ENCODE peak calls at places on chromosomes 13 and 19, in eight cellular contexts. G is HFFc6, F is choroid plexus epithelial cell, T is HFF-Myc, H is BJ, B is glutamatergic neuron, A is cardiac muscle cell, C is mammary epithelial cell. Y is an unnamed sample.

GRCh38 chr13:113926301-113926761 is 47.5 kb downstream of the C13orf46 start:
- DNase-seq in T (no peak), B (no peak), F (peak; percentile 78), A (peak; percentile 89), C (no peak), H (peak; percentile 72), G (peak; percentile 61), Y (no peak)

GRCh38 chr13:88005188-88005587 is 334.0 kb downstream of the SLITRK5 start:
- DNase-seq in H (no peak), F (peak; percentile 13), B (no peak), A (no peak), G (no peak), C (no peak), T (no peak), Y (no peak)

GRCh38 chr13:111115051-111115840 is at the start of gene ARHGEF7:
- DNase-seq in T (no peak), B (peak; percentile 79), F (no peak), C (no peak), G (no peak), H (no peak), A (no peak), Y (peak; percentile 46)

GRCh38 chr13:40553356-40553755 is 113.1 kb downstream of the FOXO1 start:
- DNase-seq in B (no peak), C (no peak), H (no peak), F (peak; percentile 68), T (no peak), A (no peak), G (no peak), Y (no peak)

GRCh38 chr19:45931055-45931454 is 16.5 kb upstream of the NANOS2 start:
- DNase-seq in T (no peak), B (no peak), A (no peak), G (no peak), F (no peak), C (no peak), H (no peak), Y (no peak)

GRCh38 chr19:9877775-9878510 is 42.8 kb downstream of the PIN1 start:
- DNase-seq in A (peak; percentile 39), T (peak; percentile 72), C (peak; percentile 61), F (peak; percentile 53), G (peak; percentile 39), H (peak; percentile 7), B (no peak), Y (no peak)

GRCh38 chr19:50703915-50704548 is 15.6 kb downstream of the SHANK1 start:
- DNase-seq in F (no peak), H (no peak), G (no peak), T (no peak), A (peak; percentile 9), B (peak; percentile 48), C (no peak), Y (no peak)

GRCh38 chr13:33321686-33322473 is 36.3 kb upstream of the STARD13 start:
- DNase-seq in B (no peak), C (no peak), G (peak; percentile 39), T (no peak), A (peak; percentile 58), H (no peak), F (peak; percentile 53), Y (no peak)

GRCh38 chr13:19632915-19633339 is 532 bp upstream of the MPHOSPH8 start:
- DNase-seq in H (no peak), C (no peak), F (no peak), A (no peak), T (peak; percentile 2), B (no peak), G (peak; percentile 2), Y (no peak)

GRCh38 chr13:80685942-80686341 is 345.0 kb upstream of the SPRY2 start:
- DNase-seq in A (no peak), F (no peak), C (no peak), T (no peak), B (no peak), H (no peak), G (no peak), Y (no peak)

GRCh38 chr13:74158028-74158427 is 23.8 kb upstream of the KLF12 start:
- DNase-seq in C (no peak), T (no peak), B (no peak), H (no peak), F (peak; percentile 78), G (no peak), A (peak; percentile 60), Y (no peak)

GRCh38 chr19:41994521-41994971 is 516 bp upstream of the ATP1A3 start:
- DNase-seq in A (no peak), C (no peak), H (no peak), B (peak; percentile 49), F (no peak), T (no peak), G (no peak), Y (no peak)

DNA sequence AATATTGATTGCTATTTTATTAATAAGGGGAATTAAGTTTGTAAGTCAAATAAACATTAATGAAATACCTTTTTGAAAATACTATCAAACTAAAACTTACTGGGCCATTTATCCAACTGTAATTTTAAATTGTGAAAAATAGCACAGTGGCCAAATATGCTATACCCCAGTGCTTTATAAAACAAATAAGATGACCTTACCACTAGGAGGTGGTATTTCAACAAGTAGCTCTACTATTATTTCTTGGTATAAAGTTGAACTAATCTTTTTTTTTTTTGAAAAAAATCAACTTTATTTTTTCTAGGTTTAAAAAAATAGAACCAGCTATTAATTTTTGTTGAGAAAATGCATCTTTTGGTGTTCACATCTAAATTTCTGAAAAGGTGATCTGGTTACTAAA is 14.7 kb downstream of the LACC1 start:
- DNase-seq in H (no peak), F (peak; percentile 44), G (no peak), A (no peak), C (no peak), T (no peak), B (no peak), Y (no peak)
- TF ChIP-seq CTCF in H (peak; percentile 5), F (peak; percentile 42), G (peak; percentile 76), A (peak; percentile 13), C (peak; percentile 31), T (no peak), B (peak; percentile 51), Y (peak; percentile 71)

DNA sequence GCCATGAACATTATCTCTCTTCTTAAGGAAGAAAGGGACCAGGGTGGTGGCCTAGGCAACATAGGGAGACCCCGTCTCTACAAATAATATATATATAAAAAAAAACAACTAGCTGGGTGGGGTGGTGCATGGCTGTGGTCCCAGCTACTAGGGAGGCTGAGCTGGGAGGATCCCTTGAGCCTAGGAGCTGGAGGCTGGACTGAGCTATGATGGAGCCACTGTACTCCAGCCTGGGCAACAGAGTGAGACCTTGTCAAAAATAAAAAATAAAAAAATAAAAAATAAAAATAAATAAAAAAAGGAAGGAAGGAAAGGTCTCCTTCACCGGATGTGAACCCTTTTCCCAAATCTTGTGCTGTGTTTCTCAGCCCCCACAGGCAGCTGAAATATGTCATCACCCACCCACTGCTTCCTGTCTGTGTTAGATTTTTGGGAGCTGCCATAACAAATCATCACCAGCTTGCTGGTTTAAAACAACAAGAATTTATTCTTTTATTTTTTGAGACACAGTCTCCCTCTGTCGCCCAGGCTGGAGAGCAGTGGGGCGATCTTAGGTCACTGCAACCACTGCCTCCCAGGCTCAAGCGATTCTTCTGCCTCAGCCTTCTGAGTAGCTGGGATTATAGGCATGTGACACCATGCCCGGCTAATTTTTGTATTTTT is 9.5 kb upstream of the TSPAN16 start:
- DNase-seq in H (no peak), A (peak; percentile 84), T (no peak), C (no peak), G (peak; percentile 11), F (peak; percentile 49), B (no peak), Y (no peak)
- TF ChIP-seq CTCF in H (peak; percentile 18), A (peak; percentile 37), T (no peak), C (peak; percentile 24), G (no peak), F (peak; percentile 36), B (no peak), Y (no peak)

GRCh38 chr19:47510516-47511127 is 4.2 kb downstream of the NAPA start:
- DNase-seq in B (no peak), H (no peak), G (no peak), A (no peak), T (no peak), F (no peak), C (no peak), Y (no peak)
- TF ChIP-seq CTCF in B (no peak), H (no peak), G (no peak), A (no peak), T (no peak), F (peak; percentile 3), C (no peak), Y (no peak)

DNA sequence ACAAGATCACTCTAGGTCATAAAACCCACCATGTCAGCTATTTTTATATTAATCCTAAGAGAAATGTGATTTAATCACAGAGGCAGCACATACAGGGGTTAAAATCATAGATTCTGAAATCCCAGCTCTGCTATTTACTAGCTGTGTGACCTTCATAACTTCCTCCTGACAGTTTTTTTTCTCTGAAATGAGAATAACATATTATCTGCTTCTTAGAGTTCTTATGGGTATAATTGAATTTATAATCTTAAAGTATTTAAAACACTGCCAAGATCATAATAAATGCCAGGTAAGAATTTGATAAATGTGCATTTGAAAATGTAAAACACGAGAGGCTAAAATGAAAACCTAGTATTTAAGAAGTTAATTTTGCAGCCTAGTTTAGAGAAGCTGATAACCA is 722.9 kb downstream of the SLITRK6 start:
- DNase-seq in A (no peak), F (no peak), B (no peak), T (no peak), C (no peak), G (no peak), H (no peak), Y (no peak)
- TF ChIP-seq CTCF in A (no peak), F (no peak), B (no peak), T (no peak), C (no peak), G (no peak), H (no peak), Y (no peak)

DNA sequence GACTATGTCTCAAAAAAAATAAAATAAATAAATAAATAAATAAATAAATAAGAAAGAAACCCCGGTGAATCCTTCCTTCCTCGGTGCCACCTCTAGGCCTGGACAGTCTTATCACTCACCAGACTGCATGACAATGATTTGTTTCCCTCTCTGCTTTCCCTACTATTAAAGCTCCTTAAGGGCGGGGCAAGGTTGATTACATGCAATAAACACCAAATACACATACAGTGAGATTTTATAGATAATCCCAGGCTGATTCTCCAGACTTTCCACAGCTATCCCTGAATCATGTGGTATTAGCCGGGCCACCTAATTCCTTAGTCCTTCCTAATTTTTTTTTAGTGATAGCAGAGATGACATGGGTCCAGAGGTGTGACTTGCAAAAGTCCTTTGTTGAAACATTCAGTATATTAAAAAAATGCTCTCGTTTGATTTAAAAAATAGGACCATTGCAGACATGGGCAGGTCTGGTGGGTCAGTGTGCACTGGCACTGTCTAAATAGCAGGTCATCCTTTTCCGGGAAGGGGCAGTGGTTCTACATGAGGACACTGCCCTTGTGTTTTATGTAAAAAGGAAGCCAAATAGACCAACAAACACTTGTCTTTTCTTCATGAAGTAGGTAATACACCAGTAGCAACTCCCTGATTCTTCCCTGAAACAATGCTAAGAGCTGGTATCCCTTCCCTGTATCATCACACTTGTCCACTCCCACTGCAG is 14.5 kb downstream of the EBPL start:
- DNase-seq in A (no peak), F (no peak), H (no peak), C (no peak), T (no peak), G (no peak), B (no peak), Y (no peak)
- TF ChIP-seq CTCF in A (no peak), F (no peak), H (no peak), C (no peak), T (no peak), G (no peak), B (no peak), Y (no peak)

GRCh38 chr13:49828452-49828851 is 36.0 kb upstream of the KPNA3 start:
- DNase-seq in C (peak; percentile 29), G (no peak), B (no peak), H (no peak), F (no peak), T (no peak), A (no peak), Y (no peak)
- TF ChIP-seq CTCF in C (peak; percentile 7), G (no peak), B (no peak), H (no peak), F (no peak), T (no peak), A (no peak), Y (no peak)

GRCh38 chr13:31050486-31051400 is 111.0 kb downstream of the HSPH1 start:
- DNase-seq in G (peak; percentile 25), A (peak; percentile 37), C (no peak), T (no peak), F (peak; percentile 41), B (no peak), H (no peak), Y (no peak)
- TF ChIP-seq CTCF in G (peak; percentile 71), A (peak; percentile 36), C (peak; percentile 35), T (peak; percentile 31), F (peak; percentile 57), B (no peak), H (peak; percentile 36), Y (no peak)